ENCODE peak calls at places on chromosome 20, in six cellular contexts. E is tibial nerve, P is Ammon's horn, O is H7, B is globus pallidus, M is choroid plexus epithelial cell. Z is an unnamed sample.

GRCh38 chr20:37986063-37986858 is 47.0 kb downstream of the TTI1 start:
- DNase-seq in O (no peak), B (no peak), M (no peak), P (no peak), E (no peak), Z (no peak)

GRCh38 chr20:35339007-35339406 is 46.8 kb upstream of the FAM83C start:
- DNase-seq in M (peak), P (no peak), E (no peak), B (no peak), O (no peak), Z (peak)

GRCh38 chr20:44650777-44651493 is 564 bp downstream of the ADA start:
- DNase-seq in O (no peak), B (no peak), M (no peak), E (no peak), P (no peak), Z (no peak)

GRCh38 chr20:30811896-30812671 is 445.4 kb upstream of the DEFB115 start:
- DNase-seq in E (no peak), B (peak), P (peak), M (peak), O (peak), Z (peak)

GRCh38 chr20:18632196-18632789 is 44.4 kb downstream of the DTD1 start:
- DNase-seq in E (peak), B (peak), O (peak), M (peak), P (peak), Z (peak)

GRCh38 chr20:61977387-61977786 is 88.3 kb downstream of the TAF4 start:
- DNase-seq in E (no peak), B (no peak), P (no peak), O (no peak), M (no peak), Z (no peak)

GRCh38 chr20:46463852-46464251 is 49.5 kb downstream of the ZNF334 start:
- DNase-seq in B (no peak), E (no peak), O (no peak), P (no peak), M (no peak), Z (no peak)

GRCh38 chr20:8267009-8267408 is 134.9 kb downstream of the PLCB1 start:
- DNase-seq in O (no peak), B (no peak), P (no peak), M (no peak), E (no peak), Z (no peak)

GRCh38 chr20:41173791-41174341 is 36.5 kb downstream of the PLCG1 start:
- DNase-seq in P (peak), M (no peak), B (no peak), E (no peak), O (no peak), Z (no peak)

GRCh38 chr20:3729378-3729777 is 3.1 kb upstream of the HSPA12B start:
- DNase-seq in M (no peak), O (no peak), E (no peak), B (no peak), P (no peak), Z (no peak)

GRCh38 chr20:64031822-64032314 is 4.1 kb upstream of the C20orf204 start:
- DNase-seq in P (no peak), E (no peak), B (no peak), O (no peak), M (no peak), Z (no peak)

GRCh38 chr20:5488823-5489222 is 172.1 kb upstream of the PROKR2 start:
- DNase-seq in B (no peak), P (no peak), O (no peak), E (no peak), M (no peak), Z (no peak)

GRCh38 chr20:1841554-1842140 is 53.6 kb upstream of the SIRPA start:
- DNase-seq in B (peak), E (no peak), M (no peak), P (peak), O (no peak), Z (no peak)

GRCh38 chr20:37915800-37916570 is 13.1 kb downstream of the VSTM2L start:
- DNase-seq in P (peak), O (peak), B (no peak), E (no peak), M (no peak), Z (no peak)

GRCh38 chr20:49821381-49821780 is 8.8 kb downstream of the SLC9A8 start:
- DNase-seq in P (no peak), O (no peak), B (no peak), M (no peak), E (no peak), Z (no peak)

GRCh38 chr20:40766790-40767529 is 77.9 kb upstream of the MAFB start:
- DNase-seq in E (no peak), P (no peak), B (no peak), M (no peak), O (no peak), Z (no peak)

GRCh38 chr20:16806886-16807285 is 58.7 kb downstream of the OTOR start:
- DNase-seq in B (no peak), M (peak), E (no peak), O (no peak), P (no peak), Z (no peak)

GRCh38 chr20:4135385-4136077 is 120.2 kb upstream of the RNF24 start:
- DNase-seq in O (no peak), P (no peak), M (peak), B (no peak), E (no peak), Z (peak)

GRCh38 chr20:59064214-59064722 is 21.7 kb upstream of the PRELID3B start:
- DNase-seq in M (no peak), B (no peak), E (no peak), O (no peak), P (no peak), Z (no peak)

GRCh38 chr20:32382102-32382950 is 24.2 kb downstream of the ASXL1 start:
- DNase-seq in O (no peak), M (no peak), E (no peak), P (no peak), B (no peak), Z (no peak)

GRCh38 chr20:54019127-54019526 is 51.3 kb downstream of the BCAS1 start:
- DNase-seq in B (no peak), O (no peak), E (no peak), P (no peak), M (no peak), Z (no peak)

GRCh38 chr20:13501500-13501899 is 137.2 kb downstream of the TASP1 start:
- DNase-seq in P (no peak), M (no peak), O (no peak), B (no peak), E (no peak), Z (no peak)

GRCh38 chr20:58906894-58907293 is 54.4 kb downstream of the GNAS start:
- DNase-seq in M (peak), P (no peak), E (no peak), B (no peak), O (no peak), Z (peak)

GRCh38 chr20:51639206-51639832 is 96.8 kb upstream of the NFATC2 start:
- DNase-seq in P (peak), O (peak), B (peak), E (peak), M (peak), Z (peak)

GRCh38 chr20:818001-818664 is 15.4 kb upstream of the FAM110A start:
- DNase-seq in E (no peak), B (no peak), O (no peak), M (no peak), P (no peak), Z (no peak)

GRCh38 chr20:62609170-62609786 is 33.0 kb upstream of the SLCO4A1 start:
- DNase-seq in E (no peak), B (no peak), O (no peak), P (no peak), M (no peak), Z (no peak)

GRCh38 chr20:5634894-5635293 is 115.3 kb upstream of the SHLD1 start:
- DNase-seq in E (no peak), B (no peak), P (no peak), O (no peak), M (no peak), Z (no peak)

GRCh38 chr20:57560554-57561355 is at the start of gene PCK1:
- DNase-seq in P (no peak), M (peak), E (peak), B (no peak), O (no peak), Z (no peak)

GRCh38 chr20:32763202-32763999 is 1.2 kb downstream of the DNMT3B start:
- DNase-seq in B (no peak), E (no peak), O (peak), M (no peak), P (no peak), Z (no peak)

GRCh38 chr20:25160897-25161296 is 34.6 kb upstream of the ENTPD6 start:
- DNase-seq in B (no peak), P (no peak), M (no peak), O (no peak), E (no peak), Z (no peak)

GRCh38 chr20:6651561-6651960 is 115.9 kb upstream of the BMP2 start:
- DNase-seq in M (no peak), P (no peak), B (no peak), O (no peak), E (no peak), Z (no peak)

GRCh38 chr20:13717631-13718044 is 67.1 kb downstream of the ESF1 start:
- DNase-seq in M (no peak), P (no peak), B (no peak), E (no peak), O (no peak), Z (no peak)

GRCh38 chr20:9117548-9117947 is 48.7 kb downstream of the PLCB4 start:
- DNase-seq in E (no peak), M (no peak), P (no peak), O (no peak), B (no peak), Z (no peak)

GRCh38 chr20:58715709-58716475 is 23.3 kb downstream of the NPEPL1 start:
- DNase-seq in B (no peak), O (peak), E (no peak), M (no peak), P (no peak), Z (no peak)

GRCh38 chr20:62350629-62351422 is 16.3 kb downstream of the LAMA5 start:
- DNase-seq in B (no peak), O (no peak), M (no peak), P (no peak), E (no peak), Z (no peak)

GRCh38 chr20:47441774-47442150 is 59.9 kb upstream of the NCOA3 start:
- DNase-seq in E (no peak), P (no peak), M (no peak), O (no peak), B (no peak), Z (no peak)

GRCh38 chr20:4150095-4150492 is 134.7 kb upstream of the RNF24 start:
- DNase-seq in M (peak), B (no peak), E (no peak), P (no peak), O (peak), Z (peak)

Z was measured in astrocyte of the spinal cord.